ENCODE peak calls at places on chromosomes 12 and 14, in eight cellular contexts. V is CD4-positive, CD25-positive, alpha-beta regulatory T cell; T is progenitor cell of endocrine pancreas; U is H54; X is uterus; J is DMS79 treated with DMSO at 0.1 percent for 48 hours; P is NCI-H1092; R is left cardiac atrium. M is an unnamed sample.

GRCh38 chr12:94516985-94517384 is 57.3 kb upstream of the CEP83 start:
- DNase-seq in V (no peak), T (no peak), U (peak; percentile 10), X (no peak), J (no peak), P (no peak), R (no peak), M (no peak)

GRCh38 chr14:101113835-101114725 is 210.6 kb upstream of the RTL1 start:
- DNase-seq in V (no peak), T (no peak), U (no peak), X (no peak), J (no peak), P (no peak), R (peak; percentile 13), M (no peak)

GRCh38 chr12:43758247-43758727 is 303 bp downstream of the PUS7L start:
- DNase-seq in V (no peak), T (peak; percentile 15), U (peak; percentile 22), X (peak; percentile 42), J (no peak), P (no peak), R (no peak), M (no peak)

GRCh38 chr14:75002392-75003249 is at the start of gene EIF2B2:
- DNase-seq in V (peak; percentile 98), T (peak; percentile 96), U (peak; percentile 70), X (peak; percentile 97), J (peak; percentile 99), P (peak; percentile 94), R (peak; percentile 98), M (peak; percentile 96)

GRCh38 chr14:99512571-99513182 is 31.5 kb downstream of the CCNK start:
- DNase-seq in V (no peak), T (no peak), U (no peak), X (no peak), J (no peak), P (no peak), R (peak; percentile 19), M (no peak)

GRCh38 chr14:22047105-22047504 is 373.5 kb upstream of the OR4E1 start:
- DNase-seq in V (no peak), T (no peak), U (no peak), X (no peak), J (no peak), P (no peak), R (no peak), M (peak; percentile 34)

GRCh38 chr14:101119830-101120571 is 216.5 kb upstream of the RTL1 start:
- DNase-seq in V (no peak), T (no peak), U (no peak), X (peak; percentile 16), J (no peak), P (peak; percentile 39), R (peak; percentile 17), M (no peak)

GRCh38 chr14:66045572-66046021 is 440.6 kb upstream of the CCDC196 start:
- DNase-seq in V (no peak), T (no peak), U (no peak), X (no peak), J (no peak), P (no peak), R (peak; percentile 72), M (peak; percentile 51)

GRCh38 chr12:13135336-13136178 is 32.1 kb upstream of the GSG1 start:
- DNase-seq in V (no peak), T (no peak), U (peak; percentile 84), X (no peak), J (peak; percentile 43), P (no peak), R (peak; percentile 37), M (peak; percentile 46)

GRCh38 chr14:95507701-95508103 is 8.7 kb downstream of the SYNE3 start:
- DNase-seq in V (no peak), T (no peak), U (peak; percentile 79), X (no peak), J (peak; percentile 59), P (no peak), R (peak; percentile 66), M (peak; percentile 83)

M was measured in endothelial cell of umbilical vein.